ENCODE peak calls at places on chromosomes 3 and 15, in nine cellular contexts. D, A, Q, E, Z, N, K, M and C are unnamed samples.

GRCh38 chr3:17298038-17298437 is 413.3 kb downstream of the PLCL2 start:
- DNase-seq in N (no peak), K (no peak), M (no peak), E (no peak), D (no peak), Z (no peak), A (no peak), Q (no peak), C (no peak)

GRCh38 chr15:77493324-77493907 is 72.7 kb downstream of the HMG20A start:
- DNase-seq in E (peak), A (no peak), D (peak), Q (no peak), N (no peak), K (no peak), Z (no peak), M (no peak), C (no peak)

GRCh38 chr3:28544831-28545230 is 196.2 kb upstream of the AZI2 start:
- DNase-seq in M (no peak), D (no peak), E (no peak), K (no peak), Z (no peak), N (no peak), Q (no peak), A (no peak), C (no peak)

GRCh38 chr15:76904461-76905012 is 603 bp downstream of the SCAPER start:
- DNase-seq in E (no peak), A (no peak), M (no peak), K (peak), Z (peak), Q (peak), N (peak), D (peak), C (no peak)

GRCh38 chr3:191499307-191500125 is 38.6 kb downstream of the PYDC2 start:
- DNase-seq in Q (no peak), A (no peak), Z (no peak), M (no peak), K (no peak), D (no peak), N (peak), E (no peak), C (no peak)

GRCh38 chr3:55297706-55298105 is 189.4 kb downstream of the WNT5A start:
- DNase-seq in M (no peak), D (no peak), Q (no peak), K (no peak), N (no peak), Z (no peak), E (no peak), A (no peak), C (no peak)

GRCh38 chr15:41018534-41018933 is 65.3 kb downstream of the CHAC1 start:
- DNase-seq in K (no peak), Z (no peak), E (no peak), A (no peak), Q (no peak), D (no peak), N (no peak), M (no peak), C (no peak)

GRCh38 chr15:48992545-48992944 is 28.8 kb upstream of the SHC4 start:
- DNase-seq in D (peak), Z (no peak), A (no peak), E (no peak), Q (no peak), N (no peak), M (no peak), K (peak), C (no peak)

GRCh38 chr15:72515591-72516389 is 41.7 kb downstream of the ARIH1 start:
- DNase-seq in A (no peak), N (no peak), D (no peak), M (no peak), Q (no peak), Z (no peak), E (no peak), K (no peak), C (peak)

GRCh38 chr3:45544719-45545296 is 49.7 kb upstream of the LIMD1 start:
- DNase-seq in N (no peak), M (no peak), K (no peak), Q (no peak), A (no peak), D (no peak), Z (no peak), E (no peak), C (no peak)

GRCh38 chr15:79003301-79003700 is 58.5 kb upstream of the CTSH start:
- DNase-seq in E (no peak), A (no peak), Q (no peak), D (no peak), K (no peak), N (no peak), M (no peak), Z (no peak), C (no peak)

GRCh38 chr15:47383801-47384200 is 333.5 kb upstream of the SEMA6D start:
- DNase-seq in M (no peak), A (no peak), K (no peak), Z (no peak), E (no peak), Q (no peak), N (no peak), D (no peak), C (no peak)

GRCh38 chr3:126456766-126457388 is 18.8 kb downstream of the ZXDC start:
- DNase-seq in D (no peak), A (peak), E (no peak), Z (no peak), K (no peak), Q (no peak), M (no peak), N (peak), C (no peak)

GRCh38 chr3:123298903-123299302 is 97.2 kb downstream of the SEC22A start:
- DNase-seq in E (no peak), Q (no peak), M (no peak), D (no peak), N (no peak), Z (no peak), A (no peak), K (no peak), C (peak)

GRCh38 chr15:95845862-95846515 is 484.5 kb upstream of the NR2F2 start:
- DNase-seq in Q (no peak), E (no peak), M (no peak), Z (no peak), N (no peak), D (no peak), A (no peak), K (no peak), C (no peak)

GRCh38 chr3:50583897-50584296 is 14.6 kb downstream of the HEMK1 start:
- DNase-seq in N (peak), A (peak), Z (no peak), K (no peak), E (no peak), Q (no peak), M (no peak), D (no peak), C (no peak)